ENCODE peak calls at places on chromosomes 11 and 22, in eight cellular contexts. I is GM12878; W is CD4-positive, alpha-beta T cell; H is pancreas; V is MM.1S; N is activated CD8-positive, alpha-beta T cell treated with anti-CD3 and anti-CD28 coated beads for 36 hours; T is breast epithelium; Y is HCT116. A is an unnamed sample.

GRCh38 chr11:65087216-65087615 is 3.2 kb downstream of the ZFPL1 start:
- DNase-seq in N (no peak), Y (no peak), T (no peak), I (no peak), V (no peak), W (no peak), H (no peak), A (no peak)

GRCh38 chr22:31268281-31268680 is 24.0 kb downstream of the PIK3IP1 start:
- DNase-seq in T (no peak), H (no peak), N (no peak), I (no peak), V (no peak), Y (no peak), W (no peak), A (no peak)

GRCh38 chr11:121024989-121025388 is 1.1 kb downstream of the TBCEL start:
- DNase-seq in N (peak; percentile 9), V (no peak), Y (no peak), H (no peak), I (no peak), T (no peak), W (no peak), A (no peak)

GRCh38 chr11:126662055-126662790 is 306.7 kb downstream of the ST3GAL4 start:
- DNase-seq in N (no peak), T (no peak), Y (no peak), H (no peak), V (no peak), I (no peak), W (no peak), A (no peak)

GRCh38 chr22:29202231-29203192 is 3.2 kb upstream of the EMID1 start:
- DNase-seq in T (peak; percentile 28), W (peak; percentile 17), V (peak; percentile 99), N (peak; percentile 91), Y (no peak), I (peak; percentile 91), H (no peak), A (no peak)

GRCh38 chr11:117950999-117951961 is 22.1 kb upstream of the TMPRSS13 start:
- DNase-seq in H (no peak), I (no peak), W (peak; percentile 27), T (no peak), Y (no peak), V (no peak), N (peak; percentile 60), A (no peak)

GRCh38 chr11:19872526-19873135 is 160.0 kb downstream of the NAV2 start:
- DNase-seq in H (no peak), W (no peak), I (no peak), V (no peak), N (no peak), Y (no peak), T (no peak), A (no peak)

GRCh38 chr11:58958500-58958899 is 19.2 kb downstream of the GLYATL1 start:
- DNase-seq in V (peak; percentile 61), N (peak; percentile 66), T (no peak), I (peak; percentile 2), Y (peak; percentile 12), W (no peak), H (peak; percentile 52), A (no peak)

GRCh38 chr11:128804481-128804880 is 62.6 kb downstream of the KCNJ1 start:
- DNase-seq in N (no peak), Y (no peak), V (no peak), T (no peak), H (no peak), W (no peak), I (no peak), A (no peak)

GRCh38 chr22:23245799-23246136 is 65.5 kb downstream of the BCR start:
- DNase-seq in I (no peak), W (no peak), H (no peak), N (no peak), T (no peak), Y (no peak), V (no peak), A (no peak)

GRCh38 chr11:86440305-86440716 is 65.6 kb downstream of the CCDC81 start:
- DNase-seq in V (no peak), W (no peak), H (no peak), N (no peak), T (no peak), Y (no peak), I (no peak), A (no peak)

GRCh38 chr11:61783717-61784505 is 8.5 kb downstream of the TMEM258 start:
- DNase-seq in Y (no peak), W (no peak), V (no peak), T (no peak), H (peak; percentile 8), I (no peak), N (no peak), A (no peak)

GRCh38 chr11:128520206-128520885 is 67.0 kb downstream of the ETS1 start:
- DNase-seq in H (no peak), Y (no peak), I (no peak), N (peak; percentile 32), V (no peak), T (no peak), W (no peak), A (no peak)

GRCh38 chr11:29162490-29162889 is 854.3 kb downstream of the KCNA4 start:
- DNase-seq in T (no peak), Y (no peak), I (no peak), N (no peak), W (no peak), V (no peak), H (no peak), A (no peak)

GRCh38 chr22:36423461-36424404 is 36.0 kb upstream of the MYH9 start:
- DNase-seq in W (no peak), I (no peak), H (no peak), V (no peak), Y (no peak), N (no peak), T (no peak), A (no peak)

GRCh38 chr11:104320091-104320490 is 156.1 kb upstream of the PDGFD start:
- DNase-seq in W (no peak), V (no peak), Y (no peak), N (no peak), T (no peak), I (no peak), H (no peak), A (no peak)

GRCh38 chr22:48340727-48341709 is 1486.7 kb downstream of the BRD1 start:
- DNase-seq in T (no peak), I (no peak), Y (no peak), N (no peak), W (no peak), V (peak; percentile 21), H (no peak), A (no peak)

GRCh38 chr11:128415539-128415938 is 171.8 kb downstream of the ETS1 start:
- DNase-seq in Y (no peak), W (no peak), T (no peak), H (no peak), N (peak; percentile 18), V (peak; percentile 68), I (peak; percentile 47), A (no peak)

GRCh38 chr11:69560141-69560790 is 78.8 kb downstream of the LINC01488 start:
- DNase-seq in T (no peak), H (no peak), Y (no peak), N (no peak), I (no peak), W (no peak), V (no peak), A (no peak)

GRCh38 chr22:25282671-25283561 is 63.5 kb downstream of the CRYBB2 start:
- DNase-seq in H (no peak), W (no peak), T (no peak), N (no peak), I (no peak), V (no peak), Y (no peak), A (no peak)

GRCh38 chr22:25853902-25854301 is 111.9 kb downstream of the MYO18B start:
- DNase-seq in V (no peak), Y (peak; percentile 6), H (no peak), T (no peak), I (no peak), N (no peak), W (no peak), A (no peak)

GRCh38 chr11:121099885-121100284 is 1.2 kb upstream of the TECTA start:
- DNase-seq in T (no peak), W (no peak), H (no peak), Y (no peak), N (no peak), I (no peak), V (no peak), A (no peak)

GRCh38 chr22:42962295-42963230 is 52.4 kb downstream of the PACSIN2 start:
- DNase-seq in W (no peak), Y (no peak), T (no peak), I (no peak), N (no peak), V (no peak), H (no peak), A (no peak)

GRCh38 chr22:19357270-19358105 is 66.0 kb upstream of the CLTCL1 start:
- DNase-seq in V (no peak), W (no peak), N (no peak), T (no peak), H (no peak), Y (no peak), I (no peak), A (no peak)

GRCh38 chr22:20782601-20783299 is 8.8 kb downstream of the SERPIND1 start:
- DNase-seq in T (no peak), H (no peak), V (no peak), N (no peak), W (no peak), I (no peak), Y (no peak), A (no peak)
- TF ChIP-seq CTCF in T (no peak), H (no peak), V (no peak), N (no peak), W (no peak), I (no peak), Y (no peak), A (no peak)

GRCh38 chr11:66126808-66127555 is 56.9 kb downstream of the PACS1 start:
- DNase-seq in I (no peak), W (peak; percentile 39), Y (no peak), H (no peak), T (peak; percentile 31), N (peak; percentile 81), V (no peak), A (peak; percentile 50)
- TF ChIP-seq CTCF in I (no peak), W (no peak), Y (no peak), H (no peak), T (no peak), N (no peak), V (no peak), A (no peak)

GRCh38 chr11:113387605-113388211 is at the start of gene ANKK1:
- DNase-seq in N (no peak), T (peak; percentile 35), V (no peak), W (no peak), H (peak; percentile 29), I (no peak), Y (peak; percentile 31), A (no peak)
- TF ChIP-seq CTCF in N (no peak), T (peak; percentile 69), V (no peak), W (no peak), H (no peak), I (peak; percentile 3), Y (peak; percentile 63), A (peak; percentile 67)

GRCh38 chr11:113173023-113173594 is 141.3 kb upstream of the TTC12 start:
- DNase-seq in W (no peak), T (no peak), V (no peak), H (no peak), I (no peak), N (no peak), Y (no peak), A (no peak)
- TF ChIP-seq CTCF in W (no peak), T (no peak), V (no peak), H (no peak), I (no peak), N (no peak), Y (no peak), A (no peak)

A was measured in kidney epithelial cell.